ENCODE peak calls at places on chromosomes 6 and 20, in six cellular contexts. N, P, O, D, Q and A are unnamed samples.

GRCh38 chr20:38114353-38114791 is 50.7 kb downstream of the TGM2 start:
- DNase-seq in N (peak; percentile 67), P (no peak), O (no peak), D (peak; percentile 5), Q (no peak), A (no peak)

GRCh38 chr6:89509719-89510339 is 76.9 kb downstream of the ANKRD6 start:
- DNase-seq in N (no peak), P (peak; percentile 79), O (no peak), D (no peak), Q (no peak), A (no peak)

GRCh38 chr20:47304287-47304686 is 52.2 kb downstream of the ZMYND8 start:
- DNase-seq in N (peak; percentile 34), P (peak; percentile 78), O (no peak), D (no peak), Q (no peak), A (no peak)

GRCh38 chr6:123661105-123661891 is 24.5 kb upstream of the TRDN start:
- DNase-seq in N (no peak), P (no peak), O (no peak), D (no peak), Q (no peak), A (no peak)

GRCh38 chr6:90095788-90096187 is 200.9 kb downstream of the BACH2 start:
- DNase-seq in N (no peak), P (no peak), O (no peak), D (no peak), Q (no peak), A (no peak)

GRCh38 chr6:143513410-143513809 is 1.9 kb upstream of the FUCA2 start:
- DNase-seq in N (no peak), P (peak; percentile 91), O (peak; percentile 60), D (no peak), Q (peak; percentile 55), A (no peak)

GRCh38 chr20:51756653-51757052 is 11.5 kb downstream of the ATP9A start:
- DNase-seq in N (no peak), P (no peak), O (no peak), D (no peak), Q (no peak), A (no peak)

GRCh38 chr20:49712918-49713778 is 530 bp downstream of the B4GALT5 start:
- DNase-seq in N (no peak), P (no peak), O (peak; percentile 66), D (no peak), Q (peak; percentile 60), A (peak; percentile 51)

GRCh38 chr6:143234686-143235085 is 174.0 kb downstream of the AIG1 start:
- DNase-seq in N (no peak), P (no peak), O (no peak), D (no peak), Q (no peak), A (no peak)

GRCh38 chr6:18349350-18349749 is 37.8 kb upstream of the RNF144B start:
- DNase-seq in N (no peak), P (no peak), O (no peak), D (no peak), Q (no peak), A (no peak)

GRCh38 chr6:73694711-73695411 is 1.1 kb upstream of the CD109 start:
- DNase-seq in N (peak; percentile 73), P (no peak), O (no peak), D (no peak), Q (no peak), A (peak; percentile 16)